ENCODE peak calls at places on chromosomes 3 and 15, in nine cellular contexts. One of them, this sample, is unnamed.

GRCh38 chr15:92056875-92057274 is 203.4 kb downstream of the SLCO3A1 start:
- DNase-seq in M059J: no peak
- DNase-seq in AML-193: no peak
- DNase-seq in EL: no peak
- DNase-seq in C1 segment of cervical spinal cord: no peak
- DNase-seq in left kidney: no peak
- DNase-seq in DMS 273 treated with DMSO at 0.1 percent for 48 hours: no peak
- DNase-seq in stimulated activated naive B cell treated with anti-CD40 and anti-IgM and Interleukin-4, amounts not matched to agents 10 μg/mL and 1 μg/mL and 100 μg/mL, for 72 hours: no peak
- DNase-seq in Panc1: no peak
- DNase-seq in this sample: no peak

GRCh38 chr15:45795487-45796069 is 160.7 kb downstream of the SQOR start:
- DNase-seq in DMS 273 treated with DMSO at 0.1 percent for 48 hours: no peak
- DNase-seq in left kidney: peak
- DNase-seq in AML-193: peak
- DNase-seq in EL: peak
- DNase-seq in Panc1: peak
- DNase-seq in stimulated activated naive B cell treated with anti-CD40 and anti-IgM and Interleukin-4, amounts not matched to agents 10 μg/mL and 1 μg/mL and 100 μg/mL, for 72 hours: no peak
- DNase-seq in M059J: peak
- DNase-seq in C1 segment of cervical spinal cord: no peak
- DNase-seq in this sample: no peak

GRCh38 chr3:109647985-109648384 is 310.6 kb upstream of the DPPA4 start:
- DNase-seq in stimulated activated naive B cell treated with anti-CD40 and anti-IgM and Interleukin-4, amounts not matched to agents 10 μg/mL and 1 μg/mL and 100 μg/mL, for 72 hours: no peak
- DNase-seq in C1 segment of cervical spinal cord: no peak
- DNase-seq in AML-193: no peak
- DNase-seq in left kidney: peak
- DNase-seq in Panc1: no peak
- DNase-seq in DMS 273 treated with DMSO at 0.1 percent for 48 hours: no peak
- DNase-seq in M059J: no peak
- DNase-seq in EL: no peak
- DNase-seq in this sample: no peak

GRCh38 chr3:25453521-25454410 is 25.7 kb downstream of the RARB start:
- DNase-seq in DMS 273 treated with DMSO at 0.1 percent for 48 hours: no peak
- DNase-seq in M059J: no peak
- DNase-seq in Panc1: no peak
- DNase-seq in stimulated activated naive B cell treated with anti-CD40 and anti-IgM and Interleukin-4, amounts not matched to agents 10 μg/mL and 1 μg/mL and 100 μg/mL, for 72 hours: no peak
- DNase-seq in left kidney: peak
- DNase-seq in EL: peak
- DNase-seq in C1 segment of cervical spinal cord: no peak
- DNase-seq in AML-193: no peak
- DNase-seq in this sample: peak

GRCh38 chr3:152669560-152669959 is 165.4 kb upstream of the P2RY1 start:
- DNase-seq in EL: no peak
- DNase-seq in DMS 273 treated with DMSO at 0.1 percent for 48 hours: no peak
- DNase-seq in Panc1: no peak
- DNase-seq in M059J: no peak
- DNase-seq in stimulated activated naive B cell treated with anti-CD40 and anti-IgM and Interleukin-4, amounts not matched to agents 10 μg/mL and 1 μg/mL and 100 μg/mL, for 72 hours: no peak
- DNase-seq in left kidney: no peak
- DNase-seq in C1 segment of cervical spinal cord: no peak
- DNase-seq in AML-193: no peak
- DNase-seq in this sample: no peak

GRCh38 chr15:70475921-70476320 is 287.4 kb downstream of the UACA start:
- DNase-seq in C1 segment of cervical spinal cord: no peak
- DNase-seq in AML-193: no peak
- DNase-seq in M059J: peak
- DNase-seq in DMS 273 treated with DMSO at 0.1 percent for 48 hours: no peak
- DNase-seq in EL: peak
- DNase-seq in left kidney: no peak
- DNase-seq in stimulated activated naive B cell treated with anti-CD40 and anti-IgM and Interleukin-4, amounts not matched to agents 10 μg/mL and 1 μg/mL and 100 μg/mL, for 72 hours: no peak
- DNase-seq in Panc1: no peak
- DNase-seq in this sample: no peak

GRCh38 chr3:133835418-133835743 is 29.8 kb downstream of the SRPRB start:
- DNase-seq in M059J: no peak
- DNase-seq in C1 segment of cervical spinal cord: no peak
- DNase-seq in EL: no peak
- DNase-seq in DMS 273 treated with DMSO at 0.1 percent for 48 hours: no peak
- DNase-seq in left kidney: no peak
- DNase-seq in Panc1: no peak
- DNase-seq in stimulated activated naive B cell treated with anti-CD40 and anti-IgM and Interleukin-4, amounts not matched to agents 10 μg/mL and 1 μg/mL and 100 μg/mL, for 72 hours: no peak
- DNase-seq in AML-193: no peak
- DNase-seq in this sample: no peak

GRCh38 chr3:157174265-157174615 is 14.3 kb upstream of the CCNL1 start:
- DNase-seq in stimulated activated naive B cell treated with anti-CD40 and anti-IgM and Interleukin-4, amounts not matched to agents 10 μg/mL and 1 μg/mL and 100 μg/mL, for 72 hours: no peak
- DNase-seq in EL: no peak
- DNase-seq in DMS 273 treated with DMSO at 0.1 percent for 48 hours: no peak
- DNase-seq in AML-193: no peak
- DNase-seq in C1 segment of cervical spinal cord: no peak
- DNase-seq in Panc1: no peak
- DNase-seq in M059J: peak
- DNase-seq in left kidney: no peak
- DNase-seq in this sample: no peak

GRCh38 chr3:144362126-144362525 is 390.5 kb downstream of the DIPK2A start:
- DNase-seq in Panc1: no peak
- DNase-seq in C1 segment of cervical spinal cord: no peak
- DNase-seq in stimulated activated naive B cell treated with anti-CD40 and anti-IgM and Interleukin-4, amounts not matched to agents 10 μg/mL and 1 μg/mL and 100 μg/mL, for 72 hours: no peak
- DNase-seq in AML-193: no peak
- DNase-seq in DMS 273 treated with DMSO at 0.1 percent for 48 hours: no peak
- DNase-seq in left kidney: peak
- DNase-seq in EL: peak
- DNase-seq in M059J: peak
- DNase-seq in this sample: peak

GRCh38 chr3:152050782-152051405 is 177.5 kb downstream of the SUCNR1 start:
- DNase-seq in C1 segment of cervical spinal cord: no peak
- DNase-seq in stimulated activated naive B cell treated with anti-CD40 and anti-IgM and Interleukin-4, amounts not matched to agents 10 μg/mL and 1 μg/mL and 100 μg/mL, for 72 hours: no peak
- DNase-seq in AML-193: no peak
- DNase-seq in Panc1: no peak
- DNase-seq in M059J: no peak
- DNase-seq in EL: no peak
- DNase-seq in DMS 273 treated with DMSO at 0.1 percent for 48 hours: no peak
- DNase-seq in left kidney: no peak
- DNase-seq in this sample: no peak

GRCh38 chr3:129692743-129693142 is 86.3 kb upstream of the PLXND1 start:
- DNase-seq in AML-193: no peak
- DNase-seq in DMS 273 treated with DMSO at 0.1 percent for 48 hours: no peak
- DNase-seq in C1 segment of cervical spinal cord: no peak
- DNase-seq in stimulated activated naive B cell treated with anti-CD40 and anti-IgM and Interleukin-4, amounts not matched to agents 10 μg/mL and 1 μg/mL and 100 μg/mL, for 72 hours: no peak
- DNase-seq in left kidney: no peak
- DNase-seq in EL: no peak
- DNase-seq in M059J: no peak
- DNase-seq in Panc1: no peak
- DNase-seq in this sample: no peak

GRCh38 chr3:37041546-37042195 is 48.4 kb downstream of the MLH1 start:
- DNase-seq in stimulated activated naive B cell treated with anti-CD40 and anti-IgM and Interleukin-4, amounts not matched to agents 10 μg/mL and 1 μg/mL and 100 μg/mL, for 72 hours: no peak
- DNase-seq in left kidney: no peak
- DNase-seq in M059J: no peak
- DNase-seq in Panc1: no peak
- DNase-seq in DMS 273 treated with DMSO at 0.1 percent for 48 hours: no peak
- DNase-seq in EL: no peak
- DNase-seq in C1 segment of cervical spinal cord: no peak
- DNase-seq in AML-193: no peak
- DNase-seq in this sample: no peak

GRCh38 chr15:52680041-52680391 is 828 bp upstream of the ATOSA start:
- DNase-seq in Panc1: no peak
- DNase-seq in AML-193: no peak
- DNase-seq in DMS 273 treated with DMSO at 0.1 percent for 48 hours: no peak
- DNase-seq in M059J: peak
- DNase-seq in stimulated activated naive B cell treated with anti-CD40 and anti-IgM and Interleukin-4, amounts not matched to agents 10 μg/mL and 1 μg/mL and 100 μg/mL, for 72 hours: no peak
- DNase-seq in EL: peak
- DNase-seq in left kidney: peak
- DNase-seq in C1 segment of cervical spinal cord: no peak
- DNase-seq in this sample: no peak

GRCh38 chr3:107798381-107798780 is 275.6 kb downstream of the BBX start:
- DNase-seq in Panc1: no peak
- DNase-seq in C1 segment of cervical spinal cord: no peak
- DNase-seq in EL: peak
- DNase-seq in AML-193: no peak
- DNase-seq in stimulated activated naive B cell treated with anti-CD40 and anti-IgM and Interleukin-4, amounts not matched to agents 10 μg/mL and 1 μg/mL and 100 μg/mL, for 72 hours: no peak
- DNase-seq in M059J: no peak
- DNase-seq in DMS 273 treated with DMSO at 0.1 percent for 48 hours: no peak
- DNase-seq in left kidney: no peak
- DNase-seq in this sample: no peak

GRCh38 chr3:46664188-46664970 is 29.1 kb downstream of the ALS2CL start:
- DNase-seq in Panc1: no peak
- DNase-seq in EL: no peak
- DNase-seq in left kidney: no peak
- DNase-seq in M059J: no peak
- DNase-seq in DMS 273 treated with DMSO at 0.1 percent for 48 hours: no peak
- DNase-seq in AML-193: no peak
- DNase-seq in stimulated activated naive B cell treated with anti-CD40 and anti-IgM and Interleukin-4, amounts not matched to agents 10 μg/mL and 1 μg/mL and 100 μg/mL, for 72 hours: no peak
- DNase-seq in C1 segment of cervical spinal cord: no peak
- DNase-seq in this sample: no peak

GRCh38 chr3:16102905-16103364 is 71.5 kb upstream of the GALNT15 start:
- DNase-seq in DMS 273 treated with DMSO at 0.1 percent for 48 hours: no peak
- DNase-seq in C1 segment of cervical spinal cord: no peak
- DNase-seq in EL: peak
- DNase-seq in left kidney: no peak
- DNase-seq in Panc1: no peak
- DNase-seq in M059J: peak
- DNase-seq in stimulated activated naive B cell treated with anti-CD40 and anti-IgM and Interleukin-4, amounts not matched to agents 10 μg/mL and 1 μg/mL and 100 μg/mL, for 72 hours: no peak
- DNase-seq in AML-193: no peak
- DNase-seq in this sample: no peak

GRCh38 chr3:58495101-58495500 is 3.2 kb downstream of the KCTD6 start:
- DNase-seq in C1 segment of cervical spinal cord: no peak
- DNase-seq in left kidney: no peak
- DNase-seq in EL: peak
- DNase-seq in Panc1: no peak
- DNase-seq in AML-193: no peak
- DNase-seq in DMS 273 treated with DMSO at 0.1 percent for 48 hours: no peak
- DNase-seq in M059J: peak
- DNase-seq in stimulated activated naive B cell treated with anti-CD40 and anti-IgM and Interleukin-4, amounts not matched to agents 10 μg/mL and 1 μg/mL and 100 μg/mL, for 72 hours: no peak
- DNase-seq in this sample: no peak

GRCh38 chr15:85622432-85622831 is 172.3 kb downstream of the KLHL25 start:
- DNase-seq in stimulated activated naive B cell treated with anti-CD40 and anti-IgM and Interleukin-4, amounts not matched to agents 10 μg/mL and 1 μg/mL and 100 μg/mL, for 72 hours: no peak
- DNase-seq in EL: peak
- DNase-seq in Panc1: no peak
- DNase-seq in M059J: peak
- DNase-seq in AML-193: no peak
- DNase-seq in left kidney: no peak
- DNase-seq in C1 segment of cervical spinal cord: no peak
- DNase-seq in DMS 273 treated with DMSO at 0.1 percent for 48 hours: no peak
- DNase-seq in this sample: no peak

GRCh38 chr15:69315402-69316110 is 16.8 kb downstream of the PAQR5 start:
- DNase-seq in left kidney: no peak
- DNase-seq in C1 segment of cervical spinal cord: no peak
- DNase-seq in Panc1: no peak
- DNase-seq in M059J: no peak
- DNase-seq in EL: no peak
- DNase-seq in stimulated activated naive B cell treated with anti-CD40 and anti-IgM and Interleukin-4, amounts not matched to agents 10 μg/mL and 1 μg/mL and 100 μg/mL, for 72 hours: no peak
- DNase-seq in DMS 273 treated with DMSO at 0.1 percent for 48 hours: no peak
- DNase-seq in AML-193: no peak
- DNase-seq in this sample: no peak

GRCh38 chr3:77459926-77460325 is 420.0 kb downstream of the ROBO2 start:
- DNase-seq in Panc1: no peak
- DNase-seq in M059J: peak
- DNase-seq in EL: peak
- DNase-seq in DMS 273 treated with DMSO at 0.1 percent for 48 hours: no peak
- DNase-seq in C1 segment of cervical spinal cord: no peak
- DNase-seq in stimulated activated naive B cell treated with anti-CD40 and anti-IgM and Interleukin-4, amounts not matched to agents 10 μg/mL and 1 μg/mL and 100 μg/mL, for 72 hours: no peak
- DNase-seq in left kidney: no peak
- DNase-seq in AML-193: no peak
- DNase-seq in this sample: no peak

GRCh38 chr3:118948146-118948545 is 86.5 kb downstream of the IGSF11 start:
- DNase-seq in DMS 273 treated with DMSO at 0.1 percent for 48 hours: no peak
- DNase-seq in C1 segment of cervical spinal cord: no peak
- DNase-seq in EL: no peak
- DNase-seq in M059J: no peak
- DNase-seq in Panc1: no peak
- DNase-seq in AML-193: no peak
- DNase-seq in stimulated activated naive B cell treated with anti-CD40 and anti-IgM and Interleukin-4, amounts not matched to agents 10 μg/mL and 1 μg/mL and 100 μg/mL, for 72 hours: no peak
- DNase-seq in left kidney: no peak
- DNase-seq in this sample: no peak

GRCh38 chr15:93152264-93152884 is 63.4 kb upstream of the RGMA start:
- DNase-seq in Panc1: no peak
- DNase-seq in M059J: no peak
- DNase-seq in EL: no peak
- DNase-seq in AML-193: no peak
- DNase-seq in stimulated activated naive B cell treated with anti-CD40 and anti-IgM and Interleukin-4, amounts not matched to agents 10 μg/mL and 1 μg/mL and 100 μg/mL, for 72 hours: no peak
- DNase-seq in left kidney: no peak
- DNase-seq in DMS 273 treated with DMSO at 0.1 percent for 48 hours: no peak
- DNase-seq in C1 segment of cervical spinal cord: no peak
- DNase-seq in this sample: no peak

GRCh38 chr15:76986743-76987142 is 8.2 kb upstream of the PSTPIP1 start:
- DNase-seq in Panc1: no peak
- DNase-seq in left kidney: no peak
- DNase-seq in M059J: no peak
- DNase-seq in stimulated activated naive B cell treated with anti-CD40 and anti-IgM and Interleukin-4, amounts not matched to agents 10 μg/mL and 1 μg/mL and 100 μg/mL, for 72 hours: no peak
- DNase-seq in EL: no peak
- DNase-seq in DMS 273 treated with DMSO at 0.1 percent for 48 hours: no peak
- DNase-seq in AML-193: no peak
- DNase-seq in C1 segment of cervical spinal cord: no peak
- DNase-seq in this sample: no peak

GRCh38 chr15:47411733-47412530 is 305.4 kb upstream of the SEMA6D start:
- DNase-seq in Panc1: no peak
- DNase-seq in M059J: no peak
- DNase-seq in stimulated activated naive B cell treated with anti-CD40 and anti-IgM and Interleukin-4, amounts not matched to agents 10 μg/mL and 1 μg/mL and 100 μg/mL, for 72 hours: no peak
- DNase-seq in C1 segment of cervical spinal cord: no peak
- DNase-seq in EL: no peak
- DNase-seq in AML-193: no peak
- DNase-seq in left kidney: no peak
- DNase-seq in DMS 273 treated with DMSO at 0.1 percent for 48 hours: peak
- DNase-seq in this sample: no peak

GRCh38 chr3:32841875-32842505 is 24.2 kb downstream of the TRIM71 start:
- DNase-seq in AML-193: no peak
- DNase-seq in stimulated activated naive B cell treated with anti-CD40 and anti-IgM and Interleukin-4, amounts not matched to agents 10 μg/mL and 1 μg/mL and 100 μg/mL, for 72 hours: no peak
- DNase-seq in EL: peak
- DNase-seq in Panc1: no peak
- DNase-seq in left kidney: no peak
- DNase-seq in C1 segment of cervical spinal cord: no peak
- DNase-seq in M059J: peak
- DNase-seq in DMS 273 treated with DMSO at 0.1 percent for 48 hours: no peak
- DNase-seq in this sample: no peak

GRCh38 chr15:22253676-22254408 is 173.5 kb downstream of the OR4M2 start:
- DNase-seq in DMS 273 treated with DMSO at 0.1 percent for 48 hours: no peak
- DNase-seq in AML-193: no peak
- DNase-seq in left kidney: no peak
- DNase-seq in M059J: no peak
- DNase-seq in Panc1: no peak
- DNase-seq in C1 segment of cervical spinal cord: no peak
- DNase-seq in EL: no peak
- DNase-seq in stimulated activated naive B cell treated with anti-CD40 and anti-IgM and Interleukin-4, amounts not matched to agents 10 μg/mL and 1 μg/mL and 100 μg/mL, for 72 hours: peak
- DNase-seq in this sample: no peak

GRCh38 chr3:150830094-150830681 is 67.2 kb upstream of the SIAH2 start:
- DNase-seq in M059J: peak
- DNase-seq in C1 segment of cervical spinal cord: no peak
- DNase-seq in DMS 273 treated with DMSO at 0.1 percent for 48 hours: no peak
- DNase-seq in EL: no peak
- DNase-seq in stimulated activated naive B cell treated with anti-CD40 and anti-IgM and Interleukin-4, amounts not matched to agents 10 μg/mL and 1 μg/mL and 100 μg/mL, for 72 hours: no peak
- DNase-seq in Panc1: peak
- DNase-seq in AML-193: no peak
- DNase-seq in left kidney: peak
- DNase-seq in this sample: no peak

GRCh38 chr3:81242871-81243270 is 518.6 kb downstream of the GBE1 start:
- DNase-seq in Panc1: no peak
- DNase-seq in M059J: peak
- DNase-seq in C1 segment of cervical spinal cord: no peak
- DNase-seq in stimulated activated naive B cell treated with anti-CD40 and anti-IgM and Interleukin-4, amounts not matched to agents 10 μg/mL and 1 μg/mL and 100 μg/mL, for 72 hours: no peak
- DNase-seq in left kidney: peak
- DNase-seq in DMS 273 treated with DMSO at 0.1 percent for 48 hours: no peak
- DNase-seq in EL: peak
- DNase-seq in AML-193: peak
- DNase-seq in this sample: no peak

GRCh38 chr3:174199696-174200095 is 659.4 kb upstream of the NAALADL2 start:
- DNase-seq in stimulated activated naive B cell treated with anti-CD40 and anti-IgM and Interleukin-4, amounts not matched to agents 10 μg/mL and 1 μg/mL and 100 μg/mL, for 72 hours: no peak
- DNase-seq in EL: no peak
- DNase-seq in AML-193: no peak
- DNase-seq in DMS 273 treated with DMSO at 0.1 percent for 48 hours: no peak
- DNase-seq in left kidney: no peak
- DNase-seq in Panc1: no peak
- DNase-seq in C1 segment of cervical spinal cord: no peak
- DNase-seq in M059J: no peak
- DNase-seq in this sample: no peak

GRCh38 chr15:97502038-97502437 is 458.5 kb upstream of the ARRDC4 start:
- DNase-seq in Panc1: no peak
- DNase-seq in M059J: peak
- DNase-seq in EL: peak
- DNase-seq in stimulated activated naive B cell treated with anti-CD40 and anti-IgM and Interleukin-4, amounts not matched to agents 10 μg/mL and 1 μg/mL and 100 μg/mL, for 72 hours: no peak
- DNase-seq in C1 segment of cervical spinal cord: no peak
- DNase-seq in DMS 273 treated with DMSO at 0.1 percent for 48 hours: no peak
- DNase-seq in left kidney: peak
- DNase-seq in AML-193: no peak
- DNase-seq in this sample: no peak

GRCh38 chr15:77633913-77634265 is 1.2 kb upstream of the LINGO1 start:
- DNase-seq in EL: no peak
- DNase-seq in AML-193: no peak
- DNase-seq in M059J: no peak
- DNase-seq in left kidney: no peak
- DNase-seq in stimulated activated naive B cell treated with anti-CD40 and anti-IgM and Interleukin-4, amounts not matched to agents 10 μg/mL and 1 μg/mL and 100 μg/mL, for 72 hours: no peak
- DNase-seq in Panc1: no peak
- DNase-seq in C1 segment of cervical spinal cord: no peak
- DNase-seq in DMS 273 treated with DMSO at 0.1 percent for 48 hours: no peak
- DNase-seq in this sample: no peak